ENCODE peak calls at places on chromosomes 5 and 9, in ten cellular contexts. V, R, G, H, I, N, P, Z, F and E are unnamed samples.

GRCh38 chr9:84122572-84122971 is 142.0 kb downstream of the RMI1 start:
- DNase-seq in V (no peak), R (no peak), G (no peak), H (no peak), I (no peak), N (no peak), P (no peak), Z (no peak), F (no peak), E (no peak)

GRCh38 chr5:181158869-181159268 is 11.5 kb downstream of the OR2V2 start:
- DNase-seq in V (no peak), R (no peak), G (no peak), H (no peak), I (no peak), N (no peak), P (no peak), Z (no peak), F (no peak), E (no peak)

GRCh38 chr5:157994906-157995519 is 136.1 kb upstream of the CLINT1 start:
- DNase-seq in V (peak; percentile 59), R (peak; percentile 32), G (peak; percentile 76), H (peak; percentile 5), I (peak; percentile 77), N (peak; percentile 70), P (no peak), Z (no peak), F (peak; percentile 82), E (no peak)

GRCh38 chr5:173667702-173668101 is 51.3 kb upstream of the BOD1 start:
- DNase-seq in V (no peak), R (no peak), G (no peak), H (no peak), I (no peak), N (no peak), P (no peak), Z (no peak), F (no peak), E (no peak)

GRCh38 chr5:166497705-166498104 is 1793.7 kb upstream of the WWC1 start:
- DNase-seq in V (no peak), R (no peak), G (no peak), H (no peak), I (no peak), N (peak; percentile 66), P (no peak), Z (no peak), F (no peak), E (no peak)

GRCh38 chr9:136182850-136183422 is 22.0 kb downstream of the LHX3 start:
- DNase-seq in V (no peak), R (no peak), G (no peak), H (no peak), I (no peak), N (no peak), P (no peak), Z (no peak), F (no peak), E (no peak)

GRCh38 chr5:100430268-100430900 is 104.8 kb upstream of the FAM174A start:
- DNase-seq in V (peak; percentile 41), R (peak; percentile 28), G (peak; percentile 31), H (peak; percentile 5), I (peak; percentile 58), N (peak; percentile 44), P (no peak), Z (peak; percentile 10), F (peak; percentile 70), E (peak; percentile 4)

GRCh38 chr9:133892193-133892920 is 99.8 kb downstream of the VAV2 start:
- DNase-seq in V (no peak), R (no peak), G (no peak), H (no peak), I (no peak), N (no peak), P (no peak), Z (no peak), F (no peak), E (no peak)

GRCh38 chr5:136077046-136077445 is 48.3 kb downstream of the TGFBI start:
- DNase-seq in V (no peak), R (no peak), G (no peak), H (no peak), I (no peak), N (no peak), P (no peak), Z (no peak), F (no peak), E (no peak)

GRCh38 chr5:75051217-75051751 is 1.1 kb downstream of the GCNT4 start:
- DNase-seq in V (no peak), R (no peak), G (no peak), H (no peak), I (peak; percentile 70), N (no peak), P (no peak), Z (no peak), F (no peak), E (no peak)

GRCh38 chr9:133207021-133207531 is 2.0 kb downstream of the OBP2B start:
- DNase-seq in V (no peak), R (no peak), G (no peak), H (no peak), I (no peak), N (no peak), P (peak; percentile 34), Z (no peak), F (no peak), E (no peak)

GRCh38 chr5:178320281-178320855 is 87.8 kb upstream of the PHYKPL start:
- DNase-seq in V (no peak), R (no peak), G (no peak), H (no peak), I (no peak), N (no peak), P (peak; percentile 63), Z (no peak), F (no peak), E (no peak)